ENCODE peak calls at places on chromosomes 4 and X, in seven cellular contexts. K, S, N, Z, U, Y and F are unnamed samples.

GRCh38 chr4:166493828-166494432 is 620.9 kb downstream of the TLL1 start:
- DNase-seq in K (no peak), S (no peak), N (no peak), Z (no peak), U (no peak), Y (no peak), F (no peak)

GRCh38 chr4:150302553-150302952 is 224.3 kb downstream of the DCLK2 start:
- DNase-seq in K (no peak), S (peak; percentile 70), N (no peak), Z (no peak), U (peak; percentile 21), Y (no peak), F (no peak)

GRCh38 chrX:53714580-53715335 is 28.2 kb upstream of the HUWE1 start:
- DNase-seq in K (peak; percentile 28), S (no peak), N (no peak), Z (no peak), U (peak; percentile 75), Y (peak; percentile 0), F (peak; percentile 14)

GRCh38 chrX:23890933-23891332 is 16.8 kb downstream of the APOO start:
- DNase-seq in K (no peak), S (no peak), N (no peak), Z (no peak), U (no peak), Y (no peak), F (no peak)

GRCh38 chrX:71367396-71367795 is 1.2 kb downstream of the TAF1 start:
- DNase-seq in K (no peak), S (no peak), N (no peak), Z (no peak), U (peak; percentile 19), Y (no peak), F (no peak)

GRCh38 chrX:23898412-23898959 is 9.3 kb downstream of the APOO start:
- DNase-seq in K (no peak), S (peak; percentile 13), N (no peak), Z (no peak), U (no peak), Y (no peak), F (no peak)

GRCh38 chrX:55818673-55819375 is 101.3 kb downstream of the RRAGB start:
- DNase-seq in K (no peak), S (no peak), N (no peak), Z (no peak), U (no peak), Y (no peak), F (no peak)

GRCh38 chr4:113878718-113879117 is 100.7 kb downstream of the ARSJ start:
- DNase-seq in K (no peak), S (no peak), N (no peak), Z (peak; percentile 49), U (no peak), Y (no peak), F (no peak)

GRCh38 chrX:136619889-136620505 is 28.0 kb upstream of the CD40LG start:
- DNase-seq in K (no peak), S (no peak), N (no peak), Z (no peak), U (peak; percentile 59), Y (no peak), F (no peak)

GRCh38 chr4:56817840-56818491 is 3.5 kb downstream of the SPINK2 start:
- DNase-seq in K (no peak), S (no peak), N (no peak), Z (no peak), U (peak; percentile 31), Y (no peak), F (no peak)

GRCh38 chr4:14701389-14701788 is 300.9 kb upstream of the CPEB2 start:
- DNase-seq in K (no peak), S (no peak), N (no peak), Z (no peak), U (no peak), Y (no peak), F (no peak)

GRCh38 chr4:6465985-6466384 is 6.4 kb downstream of the PPP2R2C start:
- DNase-seq in K (no peak), S (no peak), N (no peak), Z (no peak), U (peak; percentile 3), Y (no peak), F (no peak)

GRCh38 chr4:108620933-108621905 is 843 bp downstream of the RPL34 start:
- DNase-seq in K (no peak), S (no peak), N (no peak), Z (no peak), U (no peak), Y (no peak), F (no peak)

GRCh38 chrX:112759512-112759911 is 79.8 kb upstream of the LHFPL1 start:
- DNase-seq in K (no peak), S (no peak), N (no peak), Z (no peak), U (no peak), Y (no peak), F (no peak)

GRCh38 chr4:4950891-4951290 is 68.4 kb downstream of the CYTL1 start:
- DNase-seq in K (no peak), S (no peak), N (no peak), Z (no peak), U (no peak), Y (peak; percentile 42), F (no peak)

GRCh38 chrX:71579136-71579989 is 1.1 kb downstream of the GCNA start:
- DNase-seq in K (no peak), S (no peak), N (no peak), Z (no peak), U (no peak), Y (no peak), F (no peak)

GRCh38 chr4:25771672-25772071 is 91.1 kb downstream of the SEL1L3 start:
- DNase-seq in K (no peak), S (no peak), N (no peak), Z (no peak), U (no peak), Y (no peak), F (no peak)

GRCh38 chr4:100075056-100075455 is 115.2 kb downstream of the DDIT4L start:
- DNase-seq in K (no peak), S (no peak), N (no peak), Z (no peak), U (no peak), Y (no peak), F (no peak)

GRCh38 chr4:76696109-76696508 is 201.8 kb downstream of the SOWAHB start:
- DNase-seq in K (no peak), S (peak; percentile 38), N (no peak), Z (no peak), U (no peak), Y (no peak), F (no peak)

GRCh38 chr4:52983563-52984303 is 121.6 kb downstream of the RASL11B start:
- DNase-seq in K (no peak), S (peak; percentile 61), N (no peak), Z (no peak), U (no peak), Y (peak; percentile 87), F (no peak)

GRCh38 chr4:85591361-85592098 is 116.6 kb downstream of the ARHGAP24 start:
- DNase-seq in K (no peak), S (no peak), N (no peak), Z (no peak), U (no peak), Y (no peak), F (no peak)

GRCh38 chr4:89009107-89009506 is 47.9 kb downstream of the FAM13A start:
- DNase-seq in K (no peak), S (no peak), N (no peak), Z (no peak), U (no peak), Y (no peak), F (no peak)

GRCh38 chr4:127470290-127470809 is 162.4 kb upstream of the INTU start:
- DNase-seq in K (no peak), S (no peak), N (no peak), Z (no peak), U (no peak), Y (no peak), F (no peak)